ENCODE peak calls at places on chromosomes 12 and 14, in four cellular contexts. O is activated T-cell treated with anti-CD3 and anti-CD28 coated beads for 1 hour, A is HFF-Myc, D is ACHN. I is an unnamed sample.

GRCh38 chr12:78402366-78403134 is 462.0 kb upstream of the SYT1 start:
- DNase-seq in O (no peak), A (no peak), D (no peak), I (no peak)

GRCh38 chr12:28710882-28711281 is 438.2 kb upstream of the FAR2 start:
- DNase-seq in O (no peak), A (peak), D (peak), I (no peak)

GRCh38 chr12:17802657-17803641 is 287.0 kb downstream of the RERGL start:
- DNase-seq in O (no peak), A (no peak), D (peak), I (no peak)

GRCh38 chr12:49647280-49647679 is 23.9 kb downstream of the PRPF40B start:
- DNase-seq in O (no peak), A (no peak), D (no peak), I (no peak)

GRCh38 chr12:3077572-3078081 is 448 bp downstream of the TSPAN9 start:
- DNase-seq in O (no peak), A (no peak), D (peak), I (no peak)

GRCh38 chr12:103012884-103013283 is 55.4 kb downstream of the ASCL1 start:
- DNase-seq in O (no peak), A (no peak), D (no peak), I (no peak)

GRCh38 chr12:52050116-52050770 is 999 bp upstream of the NR4A1 start:
- DNase-seq in O (no peak), A (no peak), D (no peak), I (peak)

GRCh38 chr14:94392510-94392935 is 4.1 kb upstream of the SERPINA1 start:
- DNase-seq in O (no peak), A (no peak), D (no peak), I (no peak)

GRCh38 chr12:54173066-54173726 is 15.6 kb downstream of the SMUG1 start:
- DNase-seq in O (no peak), A (no peak), D (peak), I (peak)

GRCh38 chr14:93105362-93105761 is 10.4 kb downstream of the ITPK1 start:
- DNase-seq in O (no peak), A (no peak), D (no peak), I (no peak)

GRCh38 chr12:64675795-64676194 is 65.5 kb downstream of the RASSF3 start:
- DNase-seq in O (no peak), A (no peak), D (peak), I (no peak)

GRCh38 chr12:122064780-122065588 is 13.6 kb upstream of the MLXIP start:
- DNase-seq in O (no peak), A (peak), D (peak), I (no peak)

GRCh38 chr12:64821116-64821630 is 3.3 kb upstream of the TBC1D30 start:
- DNase-seq in O (no peak), A (no peak), D (no peak), I (no peak)

GRCh38 chr12:108495054-108495453 is 20.0 kb upstream of the FICD start:
- DNase-seq in O (no peak), A (no peak), D (peak), I (no peak)

GRCh38 chr14:30153662-30154061 is 226.0 kb upstream of the PRKD1 start:
- DNase-seq in O (no peak), A (no peak), D (no peak), I (no peak)

GRCh38 chr12:53211476-53212381 is 4.7 kb upstream of the ITGB7 start:
- DNase-seq in O (no peak), A (no peak), D (peak), I (no peak)

GRCh38 chr12:56267443-56268071 is 815 bp downstream of the COQ10A start:
- DNase-seq in O (no peak), A (no peak), D (no peak), I (no peak)